ENCODE peak calls at places on chromosomes 7 and 10, in eight cellular contexts. One of them, this sample, is unnamed.

GRCh38 chr7:38181111-38181510 is 3.1 kb downstream of the STARD3NL start:
- DNase-seq in astrocyte: no peak
- DNase-seq in left lung: no peak
- DNase-seq in psoas muscle: no peak
- DNase-seq in hepatocyte: no peak
- DNase-seq in esophagus squamous epithelium: no peak
- DNase-seq in transverse colon: no peak
- DNase-seq in iPS DF 6.9: no peak
- DNase-seq in this sample: no peak

GRCh38 chr10:103814626-103815370 is 40.6 kb downstream of the SH3PXD2A start:
- DNase-seq in esophagus squamous epithelium: no peak
- DNase-seq in iPS DF 6.9: no peak
- DNase-seq in hepatocyte: peak; percentile 53
- DNase-seq in left lung: no peak
- DNase-seq in transverse colon: peak; percentile 62
- DNase-seq in astrocyte: no peak
- DNase-seq in psoas muscle: peak; percentile 3
- DNase-seq in this sample: no peak

GRCh38 chr10:71278691-71279588 is 40.1 kb upstream of the SLC29A3 start:
- DNase-seq in transverse colon: no peak
- DNase-seq in astrocyte: no peak
- DNase-seq in esophagus squamous epithelium: no peak
- DNase-seq in hepatocyte: no peak
- DNase-seq in psoas muscle: no peak
- DNase-seq in left lung: no peak
- DNase-seq in iPS DF 6.9: no peak
- DNase-seq in this sample: no peak

GRCh38 chr7:93142127-93142526 is 6.1 kb downstream of the SAMD9L start:
- DNase-seq in transverse colon: no peak
- DNase-seq in astrocyte: no peak
- DNase-seq in left lung: no peak
- DNase-seq in psoas muscle: no peak
- DNase-seq in iPS DF 6.9: no peak
- DNase-seq in esophagus squamous epithelium: no peak
- DNase-seq in hepatocyte: no peak
- DNase-seq in this sample: no peak

GRCh38 chr10:9209105-9209798 is 1154.8 kb downstream of the GATA3 start:
- DNase-seq in iPS DF 6.9: peak; percentile 77
- DNase-seq in transverse colon: peak; percentile 53
- DNase-seq in psoas muscle: peak; percentile 64
- DNase-seq in astrocyte: peak; percentile 15
- DNase-seq in esophagus squamous epithelium: no peak
- DNase-seq in hepatocyte: peak; percentile 70
- DNase-seq in left lung: peak; percentile 36
- DNase-seq in this sample: peak; percentile 33

GRCh38 chr10:59876695-59877094 is 29.7 kb downstream of the CCDC6 start:
- DNase-seq in astrocyte: peak; percentile 39
- DNase-seq in left lung: no peak
- DNase-seq in esophagus squamous epithelium: no peak
- DNase-seq in hepatocyte: no peak
- DNase-seq in iPS DF 6.9: no peak
- DNase-seq in psoas muscle: no peak
- DNase-seq in transverse colon: no peak
- DNase-seq in this sample: no peak

GRCh38 chr7:37683263-37684120 is at the start of gene GPR141:
- DNase-seq in psoas muscle: no peak
- DNase-seq in left lung: no peak
- DNase-seq in transverse colon: no peak
- DNase-seq in hepatocyte: peak; percentile 19
- DNase-seq in iPS DF 6.9: no peak
- DNase-seq in esophagus squamous epithelium: no peak
- DNase-seq in astrocyte: no peak
- DNase-seq in this sample: no peak

GRCh38 chr7:87219545-87220025 is at the start of gene TMEM243:
- DNase-seq in astrocyte: peak; percentile 65
- DNase-seq in hepatocyte: peak; percentile 83
- DNase-seq in esophagus squamous epithelium: peak; percentile 17
- DNase-seq in left lung: peak; percentile 93
- DNase-seq in psoas muscle: peak; percentile 86
- DNase-seq in iPS DF 6.9: no peak
- DNase-seq in transverse colon: peak; percentile 86
- DNase-seq in this sample: peak; percentile 71

GRCh38 chr7:95723583-95724180 is 48.7 kb upstream of the DYNC1I1 start:
- DNase-seq in esophagus squamous epithelium: no peak
- DNase-seq in transverse colon: no peak
- DNase-seq in astrocyte: peak; percentile 15
- DNase-seq in psoas muscle: no peak
- DNase-seq in hepatocyte: peak; percentile 75
- DNase-seq in iPS DF 6.9: peak; percentile 25
- DNase-seq in left lung: no peak
- DNase-seq in this sample: no peak

GRCh38 chr10:62106929-62107519 is 161.6 kb downstream of the RTKN2 start:
- DNase-seq in left lung: no peak
- DNase-seq in esophagus squamous epithelium: no peak
- DNase-seq in psoas muscle: no peak
- DNase-seq in astrocyte: no peak
- DNase-seq in hepatocyte: no peak
- DNase-seq in transverse colon: no peak
- DNase-seq in iPS DF 6.9: no peak
- DNase-seq in this sample: no peak

GRCh38 chr7:76509931-76510877 is at the start of gene UPK3B:
- DNase-seq in psoas muscle: peak; percentile 55
- DNase-seq in left lung: peak; percentile 41
- DNase-seq in transverse colon: no peak
- DNase-seq in astrocyte: no peak
- DNase-seq in hepatocyte: peak; percentile 26
- DNase-seq in esophagus squamous epithelium: no peak
- DNase-seq in iPS DF 6.9: peak; percentile 39
- DNase-seq in this sample: no peak

GRCh38 chr10:69250041-69250440 is 28.3 kb upstream of the HK1 start:
- DNase-seq in hepatocyte: no peak
- DNase-seq in astrocyte: no peak
- DNase-seq in left lung: no peak
- DNase-seq in iPS DF 6.9: no peak
- DNase-seq in psoas muscle: no peak
- DNase-seq in esophagus squamous epithelium: no peak
- DNase-seq in transverse colon: no peak
- DNase-seq in this sample: no peak

GRCh38 chr7:149772236-149772820 is 1.1 kb downstream of the ZNF467 start:
- DNase-seq in astrocyte: no peak
- DNase-seq in psoas muscle: no peak
- DNase-seq in left lung: no peak
- DNase-seq in hepatocyte: peak; percentile 51
- DNase-seq in iPS DF 6.9: no peak
- DNase-seq in esophagus squamous epithelium: no peak
- DNase-seq in transverse colon: peak; percentile 25
- DNase-seq in this sample: no peak

GRCh38 chr10:63753807-63754206 is 232.6 kb downstream of the REEP3 start:
- DNase-seq in left lung: no peak
- DNase-seq in esophagus squamous epithelium: no peak
- DNase-seq in iPS DF 6.9: no peak
- DNase-seq in transverse colon: no peak
- DNase-seq in psoas muscle: no peak
- DNase-seq in astrocyte: no peak
- DNase-seq in hepatocyte: no peak
- DNase-seq in this sample: no peak

GRCh38 chr7:70392282-70392681 is 739.7 kb upstream of the GALNT17 start:
- DNase-seq in psoas muscle: no peak
- DNase-seq in left lung: no peak
- DNase-seq in transverse colon: no peak
- DNase-seq in astrocyte: peak; percentile 59
- DNase-seq in iPS DF 6.9: no peak
- DNase-seq in hepatocyte: peak; percentile 20
- DNase-seq in esophagus squamous epithelium: no peak
- DNase-seq in this sample: no peak

GRCh38 chr7:135253851-135254815 is 20.5 kb downstream of the STRA8 start:
- DNase-seq in iPS DF 6.9: no peak
- DNase-seq in hepatocyte: peak; percentile 32
- DNase-seq in esophagus squamous epithelium: no peak
- DNase-seq in left lung: peak; percentile 83
- DNase-seq in astrocyte: peak; percentile 68
- DNase-seq in psoas muscle: peak; percentile 82
- DNase-seq in transverse colon: peak; percentile 38
- DNase-seq in this sample: no peak

GRCh38 chr10:5813341-5814109 is at the start of gene GDI2:
- DNase-seq in esophagus squamous epithelium: peak; percentile 84
- DNase-seq in hepatocyte: peak; percentile 98
- DNase-seq in iPS DF 6.9: peak; percentile 79
- DNase-seq in transverse colon: peak; percentile 98
- DNase-seq in left lung: peak; percentile 96
- DNase-seq in astrocyte: peak; percentile 86
- DNase-seq in psoas muscle: peak; percentile 97
- DNase-seq in this sample: peak; percentile 94

GRCh38 chr10:132977807-132978206 is 35.4 kb upstream of the CFAP46 start:
- DNase-seq in astrocyte: no peak
- DNase-seq in iPS DF 6.9: no peak
- DNase-seq in esophagus squamous epithelium: no peak
- DNase-seq in hepatocyte: no peak
- DNase-seq in psoas muscle: peak; percentile 19
- DNase-seq in transverse colon: no peak
- DNase-seq in left lung: peak; percentile 12
- DNase-seq in this sample: no peak

GRCh38 chr7:156169474-156170370 is 357.5 kb upstream of the SHH start:
- DNase-seq in psoas muscle: no peak
- DNase-seq in iPS DF 6.9: no peak
- DNase-seq in astrocyte: no peak
- DNase-seq in esophagus squamous epithelium: no peak
- DNase-seq in transverse colon: no peak
- DNase-seq in left lung: no peak
- DNase-seq in hepatocyte: no peak
- DNase-seq in this sample: no peak

GRCh38 chr7:102061981-102062390 is 224.7 kb upstream of the SH2B2 start:
- DNase-seq in transverse colon: no peak
- DNase-seq in left lung: peak; percentile 88
- DNase-seq in psoas muscle: no peak
- DNase-seq in esophagus squamous epithelium: no peak
- DNase-seq in iPS DF 6.9: no peak
- DNase-seq in astrocyte: peak; percentile 25
- DNase-seq in hepatocyte: peak; percentile 25
- DNase-seq in this sample: no peak

GRCh38 chr10:33506838-33507661 is 172.6 kb upstream of the NRP1 start:
- DNase-seq in psoas muscle: no peak
- DNase-seq in left lung: no peak
- DNase-seq in transverse colon: no peak
- DNase-seq in iPS DF 6.9: no peak
- DNase-seq in hepatocyte: no peak
- DNase-seq in esophagus squamous epithelium: no peak
- DNase-seq in astrocyte: peak; percentile 57
- DNase-seq in this sample: no peak

GRCh38 chr10:123007558-123008378 is 827 bp downstream of the IKZF5 start:
- DNase-seq in psoas muscle: no peak
- DNase-seq in transverse colon: peak; percentile 38
- DNase-seq in astrocyte: peak; percentile 45
- DNase-seq in esophagus squamous epithelium: no peak
- DNase-seq in left lung: peak; percentile 62
- DNase-seq in iPS DF 6.9: no peak
- DNase-seq in hepatocyte: peak; percentile 80
- DNase-seq in this sample: peak; percentile 12

GRCh38 chr10:72852428-72852827 is 41.1 kb upstream of the OIT3 start:
- DNase-seq in astrocyte: no peak
- DNase-seq in hepatocyte: no peak
- DNase-seq in iPS DF 6.9: no peak
- DNase-seq in esophagus squamous epithelium: no peak
- DNase-seq in left lung: no peak
- DNase-seq in psoas muscle: no peak
- DNase-seq in transverse colon: no peak
- DNase-seq in this sample: no peak

GRCh38 chr10:19922236-19922963 is 106.2 kb downstream of the PLXDC2 start:
- DNase-seq in hepatocyte: peak; percentile 20
- DNase-seq in iPS DF 6.9: no peak
- DNase-seq in transverse colon: peak; percentile 23
- DNase-seq in left lung: no peak
- DNase-seq in esophagus squamous epithelium: no peak
- DNase-seq in astrocyte: peak; percentile 90
- DNase-seq in psoas muscle: no peak
- DNase-seq in this sample: no peak
- H3K4me1 ChIP-seq in hepatocyte: peaks cover 35% of the 10 kb centered on the region
- H3K4me1 ChIP-seq in iPS DF 6.9: peaks cover 3% of the 10 kb centered on the region
- H3K4me1 ChIP-seq in transverse colon: peaks cover 38% of the 10 kb centered on the region
- H3K4me1 ChIP-seq in left lung: peaks cover 14% of the 10 kb centered on the region
- H3K4me1 ChIP-seq in esophagus squamous epithelium: peaks cover 13% of the 10 kb centered on the region
- H3K4me1 ChIP-seq in astrocyte: peaks cover 48% of the 10 kb centered on the region
- H3K4me1 ChIP-seq in psoas muscle: peaks cover 19% of the 10 kb centered on the region
- H3K4me1 ChIP-seq in this sample: no peaks in the 10 kb centered on the region

DNA sequence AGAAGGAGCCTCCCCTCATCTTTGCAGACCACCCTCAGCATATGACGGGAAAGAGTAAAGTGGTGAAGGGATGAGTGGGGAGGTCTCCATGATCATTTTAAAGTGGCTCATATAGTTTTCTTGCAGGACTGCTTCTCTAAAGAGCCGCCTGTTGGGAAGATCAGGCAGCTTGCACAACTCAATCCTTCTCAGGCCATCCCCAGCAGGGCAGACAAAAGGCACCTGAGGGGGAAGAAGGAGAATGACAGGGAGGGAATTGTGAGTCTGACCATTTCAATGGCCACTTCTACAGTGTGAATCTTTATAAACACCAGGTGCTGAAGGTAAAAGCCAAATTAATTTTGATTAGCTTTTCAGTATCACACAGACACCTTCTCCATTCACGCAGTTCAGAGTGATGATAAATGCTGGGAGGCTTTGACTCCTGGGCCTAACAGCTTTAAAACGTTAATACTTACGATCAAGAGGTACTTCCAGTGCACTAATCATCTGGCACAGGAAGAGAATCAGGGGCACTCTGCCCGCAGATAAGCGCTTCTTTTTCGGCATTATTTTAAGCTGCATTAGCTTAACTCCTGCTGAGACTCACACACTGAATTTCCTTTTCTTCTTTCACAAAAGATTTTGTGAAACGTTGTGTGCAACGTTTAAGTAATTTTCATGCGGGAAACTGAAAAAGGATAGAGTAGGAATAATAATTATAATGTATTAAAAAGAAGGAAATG is 109.5 kb upstream of the LAMB4 start:
- DNase-seq in transverse colon: no peak
- DNase-seq in astrocyte: no peak
- DNase-seq in esophagus squamous epithelium: no peak
- DNase-seq in left lung: no peak
- DNase-seq in hepatocyte: no peak
- DNase-seq in psoas muscle: no peak
- DNase-seq in iPS DF 6.9: no peak
- DNase-seq in this sample: no peak
- H3K4me1 ChIP-seq in transverse colon: no peaks in the 10 kb centered on the region
- H3K4me1 ChIP-seq in astrocyte: peaks cover 1% of the 10 kb centered on the region
- H3K4me1 ChIP-seq in esophagus squamous epithelium: no peaks in the 10 kb centered on the region
- H3K4me1 ChIP-seq in left lung: no peaks in the 10 kb centered on the region
- H3K4me1 ChIP-seq in hepatocyte: peaks cover 16% of the 10 kb centered on the region
- H3K4me1 ChIP-seq in psoas muscle: no peaks in the 10 kb centered on the region
- H3K4me1 ChIP-seq in iPS DF 6.9: peaks cover 8% of the 10 kb centered on the region
- H3K4me1 ChIP-seq in this sample: no peaks in the 10 kb centered on the region

GRCh38 chr7:128396357-128396756 is 13.4 kb downstream of the IMPDH1 start:
- DNase-seq in left lung: no peak
- DNase-seq in iPS DF 6.9: no peak
- DNase-seq in esophagus squamous epithelium: no peak
- DNase-seq in psoas muscle: no peak
- DNase-seq in transverse colon: no peak
- DNase-seq in astrocyte: no peak
- DNase-seq in hepatocyte: no peak
- DNase-seq in this sample: no peak
- H3K4me1 ChIP-seq in left lung: no peaks in the 10 kb centered on the region
- H3K4me1 ChIP-seq in iPS DF 6.9: no peaks in the 10 kb centered on the region
- H3K4me1 ChIP-seq in esophagus squamous epithelium: no peaks in the 10 kb centered on the region
- H3K4me1 ChIP-seq in psoas muscle: no peaks in the 10 kb centered on the region
- H3K4me1 ChIP-seq in transverse colon: no peaks in the 10 kb centered on the region
- H3K4me1 ChIP-seq in astrocyte: no peaks in the 10 kb centered on the region
- H3K4me1 ChIP-seq in hepatocyte: no peaks in the 10 kb centered on the region
- H3K4me1 ChIP-seq in this sample: no peaks in the 10 kb centered on the region

GRCh38 chr10:50604823-50605222 is 18.9 kb downstream of the SGMS1 start:
- DNase-seq in psoas muscle: no peak
- DNase-seq in esophagus squamous epithelium: no peak
- DNase-seq in left lung: no peak
- DNase-seq in iPS DF 6.9: no peak
- DNase-seq in hepatocyte: no peak
- DNase-seq in astrocyte: peak; percentile 39
- DNase-seq in transverse colon: no peak
- DNase-seq in this sample: no peak
- H3K4me1 ChIP-seq in psoas muscle: peaks cover 64% of the 10 kb centered on the region
- H3K4me1 ChIP-seq in esophagus squamous epithelium: peaks cover 17% of the 10 kb centered on the region
- H3K4me1 ChIP-seq in left lung: peaks cover 32% of the 10 kb centered on the region
- H3K4me1 ChIP-seq in iPS DF 6.9: peaks cover 2% of the 10 kb centered on the region
- H3K4me1 ChIP-seq in hepatocyte: peaks cover 66% of the 10 kb centered on the region
- H3K4me1 ChIP-seq in astrocyte: peaks cover 40% of the 10 kb centered on the region
- H3K4me1 ChIP-seq in transverse colon: peaks cover 33% of the 10 kb centered on the region
- H3K4me1 ChIP-seq in this sample: peaks cover 20% of the 10 kb centered on the region